ENCODE peak calls at places on chromosomes 6 and 20, in eight cellular contexts. One of them, this sample, is unnamed.

GRCh38 chr20:25272223-25273000 is 24.5 kb downstream of the PYGB start:
- DNase-seq in ovary: no peak
- DNase-seq in HepG2: no peak
- DNase-seq in body of pancreas: no peak
- DNase-seq in adrenal gland: peak
- DNase-seq in uterus: no peak
- DNase-seq in breast epithelium: no peak
- DNase-seq in K562: no peak
- DNase-seq in this sample: no peak

GRCh38 chr6:56890683-56891429 is 64.1 kb upstream of the BEND6 start:
- DNase-seq in HepG2: no peak
- DNase-seq in K562: peak
- DNase-seq in uterus: no peak
- DNase-seq in adrenal gland: no peak
- DNase-seq in body of pancreas: no peak
- DNase-seq in breast epithelium: no peak
- DNase-seq in ovary: no peak
- DNase-seq in this sample: peak

GRCh38 chr6:7051780-7052440 is 55.9 kb upstream of the RREB1 start:
- DNase-seq in body of pancreas: peak
- DNase-seq in K562: no peak
- DNase-seq in ovary: peak
- DNase-seq in HepG2: no peak
- DNase-seq in adrenal gland: peak
- DNase-seq in uterus: peak
- DNase-seq in breast epithelium: peak
- DNase-seq in this sample: peak

GRCh38 chr20:17665756-17666155 is 16.3 kb downstream of the RRBP1 start:
- DNase-seq in uterus: no peak
- DNase-seq in body of pancreas: no peak
- DNase-seq in K562: no peak
- DNase-seq in breast epithelium: no peak
- DNase-seq in HepG2: no peak
- DNase-seq in adrenal gland: no peak
- DNase-seq in ovary: no peak
- DNase-seq in this sample: no peak

GRCh38 chr6:36666726-36667591 is 11.6 kb upstream of the CDKN1A start:
- DNase-seq in uterus: peak
- DNase-seq in adrenal gland: peak
- DNase-seq in breast epithelium: no peak
- DNase-seq in K562: peak
- DNase-seq in HepG2: peak
- DNase-seq in ovary: peak
- DNase-seq in body of pancreas: peak
- DNase-seq in this sample: peak

GRCh38 chr20:57498425-57499400 is 26.2 kb downstream of the CTCFL start:
- DNase-seq in K562: no peak
- DNase-seq in ovary: no peak
- DNase-seq in breast epithelium: no peak
- DNase-seq in uterus: no peak
- DNase-seq in adrenal gland: no peak
- DNase-seq in body of pancreas: no peak
- DNase-seq in HepG2: no peak
- DNase-seq in this sample: peak

GRCh38 chr20:33882481-33882880 is 71.3 kb downstream of the CHMP4B start:
- DNase-seq in adrenal gland: no peak
- DNase-seq in body of pancreas: no peak
- DNase-seq in ovary: no peak
- DNase-seq in HepG2: no peak
- DNase-seq in uterus: no peak
- DNase-seq in K562: no peak
- DNase-seq in breast epithelium: no peak
- DNase-seq in this sample: no peak

GRCh38 chr20:2230671-2231488 is 64.9 kb upstream of the TGM3 start:
- DNase-seq in body of pancreas: no peak
- DNase-seq in uterus: no peak
- DNase-seq in HepG2: no peak
- DNase-seq in adrenal gland: no peak
- DNase-seq in K562: no peak
- DNase-seq in ovary: no peak
- DNase-seq in breast epithelium: no peak
- DNase-seq in this sample: no peak

GRCh38 chr6:145532361-145532760 is 203.0 kb downstream of the EPM2A start:
- DNase-seq in uterus: no peak
- DNase-seq in ovary: no peak
- DNase-seq in breast epithelium: no peak
- DNase-seq in adrenal gland: no peak
- DNase-seq in K562: no peak
- DNase-seq in HepG2: peak
- DNase-seq in body of pancreas: no peak
- DNase-seq in this sample: no peak

GRCh38 chr20:61666471-61666832 is 399.2 kb downstream of the TAF4 start:
- DNase-seq in uterus: no peak
- DNase-seq in body of pancreas: no peak
- DNase-seq in ovary: no peak
- DNase-seq in adrenal gland: no peak
- DNase-seq in K562: no peak
- DNase-seq in HepG2: no peak
- DNase-seq in breast epithelium: no peak
- DNase-seq in this sample: no peak

GRCh38 chr20:63881451-63882226 is 13.3 kb upstream of the DNAJC5 start:
- DNase-seq in ovary: no peak
- DNase-seq in breast epithelium: no peak
- DNase-seq in body of pancreas: no peak
- DNase-seq in uterus: no peak
- DNase-seq in HepG2: no peak
- DNase-seq in adrenal gland: no peak
- DNase-seq in K562: no peak
- DNase-seq in this sample: no peak

GRCh38 chr6:119148825-119149525 is 70.5 kb upstream of the FAM184A start:
- DNase-seq in ovary: no peak
- DNase-seq in breast epithelium: no peak
- DNase-seq in K562: no peak
- DNase-seq in HepG2: no peak
- DNase-seq in uterus: no peak
- DNase-seq in adrenal gland: no peak
- DNase-seq in body of pancreas: no peak
- DNase-seq in this sample: no peak

GRCh38 chr6:48869595-48869994 is 593.5 kb downstream of the MMUT start:
- DNase-seq in adrenal gland: no peak
- DNase-seq in K562: no peak
- DNase-seq in breast epithelium: no peak
- DNase-seq in ovary: no peak
- DNase-seq in HepG2: no peak
- DNase-seq in uterus: no peak
- DNase-seq in body of pancreas: no peak
- DNase-seq in this sample: no peak

GRCh38 chr6:20946037-20946436 is 411.8 kb downstream of the CDKAL1 start:
- DNase-seq in ovary: no peak
- DNase-seq in breast epithelium: no peak
- DNase-seq in K562: no peak
- DNase-seq in HepG2: peak
- DNase-seq in uterus: no peak
- DNase-seq in adrenal gland: no peak
- DNase-seq in body of pancreas: no peak
- DNase-seq in this sample: no peak

GRCh38 chr20:63453029-63453523 is 19.4 kb downstream of the KCNQ2 start:
- DNase-seq in ovary: no peak
- DNase-seq in adrenal gland: peak
- DNase-seq in K562: peak
- DNase-seq in HepG2: peak
- DNase-seq in breast epithelium: no peak
- DNase-seq in uterus: no peak
- DNase-seq in body of pancreas: no peak
- DNase-seq in this sample: no peak

GRCh38 chr6:105799051-105799450 is 287.1 kb upstream of the PRDM1 start:
- DNase-seq in body of pancreas: no peak
- DNase-seq in K562: no peak
- DNase-seq in adrenal gland: peak
- DNase-seq in breast epithelium: no peak
- DNase-seq in HepG2: no peak
- DNase-seq in uterus: no peak
- DNase-seq in ovary: peak
- DNase-seq in this sample: no peak

GRCh38 chr6:106875782-106876321 is 98.7 kb downstream of the CD24 start:
- DNase-seq in K562: no peak
- DNase-seq in uterus: no peak
- DNase-seq in HepG2: no peak
- DNase-seq in body of pancreas: no peak
- DNase-seq in breast epithelium: no peak
- DNase-seq in ovary: no peak
- DNase-seq in adrenal gland: no peak
- DNase-seq in this sample: no peak

GRCh38 chr6:2764610-2765165 is 505 bp upstream of the WRNIP1 start:
- DNase-seq in HepG2: peak
- DNase-seq in adrenal gland: peak
- DNase-seq in K562: peak
- DNase-seq in breast epithelium: no peak
- DNase-seq in ovary: peak
- DNase-seq in uterus: peak
- DNase-seq in body of pancreas: peak
- DNase-seq in this sample: peak

GRCh38 chr20:17680128-17680835 is 1.8 kb downstream of the RRBP1 start:
- DNase-seq in ovary: peak
- DNase-seq in breast epithelium: no peak
- DNase-seq in uterus: peak
- DNase-seq in body of pancreas: peak
- DNase-seq in HepG2: peak
- DNase-seq in adrenal gland: peak
- DNase-seq in K562: peak
- DNase-seq in this sample: peak

GRCh38 chr6:41626917-41627316 is 11.4 kb upstream of the MDFI start:
- DNase-seq in HepG2: no peak
- DNase-seq in K562: no peak
- DNase-seq in breast epithelium: no peak
- DNase-seq in adrenal gland: no peak
- DNase-seq in body of pancreas: no peak
- DNase-seq in uterus: no peak
- DNase-seq in ovary: no peak
- DNase-seq in this sample: no peak

GRCh38 chr6:13378669-13379590 is 50.6 kb upstream of the TBC1D7 start:
- DNase-seq in HepG2: no peak
- DNase-seq in uterus: no peak
- DNase-seq in ovary: no peak
- DNase-seq in K562: no peak
- DNase-seq in breast epithelium: peak
- DNase-seq in adrenal gland: no peak
- DNase-seq in body of pancreas: peak
- DNase-seq in this sample: peak

DNA sequence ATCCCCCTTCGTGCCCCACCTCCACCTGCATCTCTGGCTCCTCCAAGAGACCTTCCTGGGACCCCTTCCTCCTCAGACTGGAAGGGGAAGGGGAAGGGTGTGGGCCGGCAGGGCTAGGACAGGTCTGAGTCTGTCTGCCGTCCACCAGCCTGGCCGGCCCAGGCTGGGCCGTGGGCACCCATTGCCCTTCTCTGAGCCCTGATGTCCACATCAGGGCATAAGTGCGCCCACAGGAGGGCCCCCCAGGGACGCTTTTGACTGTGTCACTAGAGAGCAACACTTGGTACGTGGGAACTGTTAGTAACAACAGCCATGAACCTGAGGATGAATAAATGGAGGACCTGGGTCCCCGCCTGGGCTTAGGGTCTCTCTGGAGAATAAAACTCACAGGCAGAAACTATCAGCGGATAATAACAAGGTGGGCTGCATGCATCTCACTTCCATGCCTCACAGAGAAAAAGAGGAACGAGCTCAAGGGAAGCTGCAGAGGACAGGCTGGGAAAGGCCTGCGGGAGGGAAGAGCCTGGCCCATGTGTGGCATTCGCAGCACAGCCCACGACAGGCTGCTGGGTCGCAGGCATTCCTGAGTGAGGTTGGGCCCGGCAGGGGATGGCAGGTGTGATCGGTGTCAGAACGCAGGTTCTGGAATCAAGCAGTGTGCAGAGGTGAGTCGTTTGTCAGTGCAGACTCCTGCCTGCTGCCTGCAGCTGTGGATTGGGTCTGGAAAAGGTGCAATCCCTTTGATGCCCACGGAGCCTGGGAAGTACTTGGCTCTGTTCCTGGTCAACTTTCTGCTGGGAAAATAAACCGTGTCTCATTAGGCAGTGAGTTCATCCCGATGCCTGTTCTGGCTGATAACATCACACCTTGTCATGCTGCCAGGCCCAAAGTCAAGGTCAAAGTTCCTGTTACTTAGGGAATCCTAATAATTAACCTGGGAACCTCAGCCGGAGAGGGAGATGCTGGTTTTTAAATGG is 60.9 kb downstream of the BCAS4 start:
- DNase-seq in body of pancreas: peak
- DNase-seq in ovary: no peak
- DNase-seq in uterus: no peak
- DNase-seq in HepG2: peak
- DNase-seq in breast epithelium: peak
- DNase-seq in K562: no peak
- DNase-seq in adrenal gland: peak
- DNase-seq in this sample: no peak
- TF ChIP-seq POLR2A in body of pancreas: peak
- TF ChIP-seq POLR2A in ovary: no peak
- TF ChIP-seq POLR2A in uterus: no peak
- TF ChIP-seq POLR2A in HepG2: no peak
- TF ChIP-seq POLR2A in breast epithelium: no peak
- TF ChIP-seq POLR2A in K562: no peak
- TF ChIP-seq POLR2A in adrenal gland: no peak
- TF ChIP-seq POLR2A in this sample: no peak

GRCh38 chr20:52179331-52180166 is 12.0 kb downstream of the ZFP64 start:
- DNase-seq in K562: no peak
- DNase-seq in body of pancreas: no peak
- DNase-seq in uterus: no peak
- DNase-seq in ovary: no peak
- DNase-seq in HepG2: no peak
- DNase-seq in breast epithelium: no peak
- DNase-seq in adrenal gland: no peak
- DNase-seq in this sample: no peak
- TF ChIP-seq POLR2A in K562: no peak
- TF ChIP-seq POLR2A in body of pancreas: no peak
- TF ChIP-seq POLR2A in uterus: no peak
- TF ChIP-seq POLR2A in ovary: no peak
- TF ChIP-seq POLR2A in HepG2: no peak
- TF ChIP-seq POLR2A in breast epithelium: no peak
- TF ChIP-seq POLR2A in adrenal gland: no peak
- TF ChIP-seq POLR2A in this sample: no peak

GRCh38 chr6:28266962-28267694 is at the start of gene ZSCAN26:
- DNase-seq in ovary: peak
- DNase-seq in adrenal gland: peak
- DNase-seq in breast epithelium: peak
- DNase-seq in uterus: peak
- DNase-seq in HepG2: peak
- DNase-seq in K562: peak
- DNase-seq in body of pancreas: peak
- DNase-seq in this sample: peak
- TF ChIP-seq POLR2A in ovary: peak
- TF ChIP-seq POLR2A in adrenal gland: peak
- TF ChIP-seq POLR2A in breast epithelium: no peak
- TF ChIP-seq POLR2A in uterus: peak
- TF ChIP-seq POLR2A in HepG2: peak
- TF ChIP-seq POLR2A in K562: peak
- TF ChIP-seq POLR2A in body of pancreas: peak
- TF ChIP-seq POLR2A in this sample: peak

DNA sequence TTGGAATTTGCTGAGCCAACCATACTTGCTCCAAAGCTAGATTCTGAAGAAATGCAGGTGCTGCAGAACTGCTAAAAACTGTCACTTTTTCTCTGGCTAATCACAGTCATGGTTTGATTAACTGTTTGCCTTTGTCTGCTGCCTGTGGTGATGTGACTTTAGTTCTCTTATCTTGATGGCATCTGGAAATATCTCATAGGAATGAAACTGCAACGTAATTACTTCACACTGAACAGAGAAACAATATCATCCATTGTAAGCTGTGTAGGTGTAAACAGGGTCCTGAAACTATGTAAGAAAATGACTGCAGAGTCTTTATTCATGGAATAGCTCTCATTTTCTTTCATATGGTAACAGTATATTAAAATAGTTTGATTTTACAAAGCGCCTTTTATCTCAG is 721.9 kb upstream of the HS3ST5 start:
- DNase-seq in uterus: no peak
- DNase-seq in K562: no peak
- DNase-seq in ovary: no peak
- DNase-seq in adrenal gland: no peak
- DNase-seq in breast epithelium: no peak
- DNase-seq in body of pancreas: no peak
- DNase-seq in HepG2: no peak
- DNase-seq in this sample: no peak
- TF ChIP-seq POLR2A in uterus: no peak
- TF ChIP-seq POLR2A in K562: no peak
- TF ChIP-seq POLR2A in ovary: no peak
- TF ChIP-seq POLR2A in adrenal gland: no peak
- TF ChIP-seq POLR2A in breast epithelium: no peak
- TF ChIP-seq POLR2A in body of pancreas: no peak
- TF ChIP-seq POLR2A in HepG2: no peak
- TF ChIP-seq POLR2A in this sample: no peak